ENCODE peak calls at places on chromosomes 11 and 22, in seven cellular contexts. S, V, W, I, H, R and J are unnamed samples. For H3K27me3, the result is how much of the 10 kb centered on the place peaks cover.

GRCh38 chr11:69524291-69524882 is 42.9 kb downstream of the LINC01488 start:
- DNase-seq in W (no peak), I (no peak), V (no peak), H (no peak), R (no peak), S (no peak), J (no peak)

GRCh38 chr11:15195454-15196200 is 80.9 kb downstream of the INSC start:
- DNase-seq in R (no peak), I (no peak), H (no peak), V (no peak), W (peak), S (no peak), J (no peak)

GRCh38 chr22:21947040-21948014 is 5.3 kb downstream of the PPM1F start:
- DNase-seq in I (no peak), H (no peak), W (no peak), V (peak), S (no peak), R (no peak), J (no peak)

GRCh38 chr11:9351321-9351881 is 33.1 kb upstream of the IPO7 start:
- DNase-seq in W (no peak), R (no peak), S (no peak), V (no peak), H (no peak), I (no peak), J (no peak)

GRCh38 chr11:74932169-74932568 is 16.7 kb downstream of the XRRA1 start:
- DNase-seq in R (no peak), I (no peak), W (no peak), S (no peak), H (no peak), V (no peak), J (no peak)

GRCh38 chr11:77123591-77123990 is 4.5 kb upstream of the MYO7A start:
- DNase-seq in S (no peak), I (no peak), V (no peak), W (no peak), H (no peak), R (no peak), J (no peak)

GRCh38 chr22:27213766-27214581 is 556.6 kb downstream of the MIAT start:
- DNase-seq in W (peak), V (peak), I (peak), H (peak), S (no peak), R (no peak), J (no peak)

GRCh38 chr11:67265633-67266423 is 445 bp upstream of the GRK2 start:
- DNase-seq in W (peak), S (no peak), V (peak), R (peak), I (peak), H (no peak), J (peak)

GRCh38 chr11:66289548-66290331 is 797 bp upstream of the YIF1A start:
- DNase-seq in I (peak), W (peak), S (no peak), H (no peak), V (no peak), R (peak), J (no peak)

GRCh38 chr22:24208012-24208749 is 26.9 kb downstream of the SUSD2 start:
- DNase-seq in R (no peak), V (peak), I (no peak), S (peak), W (no peak), H (peak), J (no peak)
- H3K27ac ChIP-seq in R (peak), V (peak), I (peak), S (peak), W (peak), H (peak), J (no peak)

GRCh38 chr11:121870202-121871045 is 245.6 kb downstream of the BLID start:
- DNase-seq in I (no peak), W (no peak), V (no peak), S (no peak), H (no peak), R (no peak), J (no peak)
- TF ChIP-seq CTCF in I (no peak), W (no peak), V (no peak), S (no peak), H (peak), R (no peak), J (no peak)

DNA sequence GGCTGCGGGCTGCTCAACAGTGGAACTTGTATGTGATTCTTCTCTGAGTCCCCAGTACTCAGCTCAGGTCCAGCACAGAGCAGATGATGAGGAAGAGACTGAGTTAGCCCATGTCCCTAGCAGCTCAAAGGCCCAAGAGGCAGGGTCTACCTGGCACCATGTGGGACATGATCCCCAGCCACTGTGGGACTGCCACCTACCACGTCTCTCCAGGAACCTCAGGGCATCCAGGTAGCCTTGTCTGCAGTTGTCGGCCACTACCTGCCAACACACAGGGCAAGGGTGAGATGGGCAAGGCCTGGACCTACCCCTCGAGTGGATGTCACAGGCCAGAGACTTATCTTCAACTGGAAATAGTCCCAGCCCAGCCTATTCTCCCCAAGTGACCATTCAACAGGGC is 4.4 kb downstream of the PNPLA5 start:
- DNase-seq in V (no peak), I (no peak), H (no peak), W (no peak), S (no peak), R (no peak), J (no peak)
- H3K27me3 ChIP-seq in V (under half), I (half or more), H (under half), W (under half), S (under half), R (under half), J (under half)

GRCh38 chr11:21988477-21988876 is 204.4 kb upstream of the ANO5 start:
- DNase-seq in V (no peak), I (no peak), S (no peak), H (no peak), W (no peak), R (no peak), J (no peak)
- H3K27ac ChIP-seq in V (no peak), I (no peak), S (no peak), H (no peak), W (no peak), R (no peak), J (no peak)

DNA sequence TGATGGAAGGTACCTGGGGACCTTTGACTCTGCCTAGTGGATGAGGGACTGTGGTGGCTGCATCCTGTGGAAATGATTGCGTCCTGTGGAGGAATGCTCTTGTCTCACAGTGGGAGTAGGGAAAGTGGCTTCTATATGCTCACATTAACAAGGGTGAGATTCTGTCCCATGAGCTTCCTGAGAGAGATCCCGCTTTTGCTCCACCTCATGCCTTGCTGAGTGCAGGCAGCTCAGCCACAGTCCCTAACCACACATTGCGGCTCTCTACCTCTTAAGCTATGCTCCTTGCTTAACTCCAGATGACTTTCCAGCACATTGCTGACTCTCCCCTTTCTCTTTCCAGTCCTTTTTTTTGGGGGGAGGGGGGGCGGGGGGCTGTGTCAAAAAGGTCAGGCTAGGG is 45.0 kb downstream of the TEAD1 start:
- DNase-seq in H (no peak), I (no peak), W (no peak), V (no peak), S (no peak), R (no peak), J (no peak)
- TF ChIP-seq CTCF in H (no peak), I (no peak), W (no peak), V (no peak), S (no peak), R (no peak), J (no peak)

GRCh38 chr11:2153581-2154194 is 7.3 kb downstream of the INS start:
- DNase-seq in I (no peak), S (no peak), R (no peak), V (no peak), H (no peak), W (no peak), J (no peak)

GRCh38 chr11:2154195-2154585 is 6.8 kb downstream of the INS start:
- DNase-seq in S (no peak), V (no peak), W (no peak), R (no peak), H (no peak), I (no peak), J (no peak)

GRCh38 chr11:2150206-2150847 is 10.7 kb downstream of the INS start:
- DNase-seq in R (no peak), V (no peak), W (no peak), S (no peak), H (no peak), I (no peak), J (no peak)

GRCh38 chr11:2149471-2150205 is 10.4 kb upstream of the IGF2 start:
- DNase-seq in R (no peak), S (no peak), H (no peak), I (no peak), W (no peak), V (no peak), J (no peak)

DNA sequence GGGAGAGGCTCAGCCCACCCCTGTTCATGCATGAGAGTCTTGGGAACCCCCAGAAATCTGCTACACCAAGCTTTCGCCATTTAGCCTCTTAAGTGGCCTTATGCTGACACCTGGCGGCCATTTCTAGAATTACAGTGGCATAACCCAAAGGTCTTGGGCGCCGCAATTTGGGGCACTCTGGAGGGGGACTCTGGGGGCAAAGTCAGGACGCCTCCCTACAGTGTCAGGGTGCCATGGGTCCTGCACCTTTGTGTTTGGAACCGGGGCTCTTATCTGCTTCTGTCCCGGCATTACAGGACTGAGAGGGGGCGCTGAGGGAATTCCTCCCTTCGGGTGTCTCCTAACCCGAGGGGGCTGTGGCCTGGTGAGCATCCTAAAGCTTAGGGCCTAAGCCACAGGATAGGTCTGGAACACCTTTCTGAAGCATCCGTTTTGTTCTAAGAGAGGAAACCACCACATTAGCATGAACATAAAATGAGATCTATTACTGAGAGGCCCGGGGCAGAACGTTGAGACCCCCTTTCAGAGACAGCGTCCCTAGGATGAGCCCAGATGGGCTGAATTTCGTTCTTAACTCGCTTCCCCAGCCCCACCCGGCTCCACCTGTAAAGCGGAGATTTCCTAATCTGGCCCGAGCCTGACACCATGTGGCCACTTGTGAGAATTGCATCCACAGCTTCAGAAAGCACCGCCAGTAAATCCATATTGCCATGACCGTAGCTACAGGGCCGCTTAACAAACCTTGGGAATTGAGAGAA is 9.3 kb downstream of the INS start:
- DNase-seq in W (peak), S (peak), H (peak), I (peak), V (peak), R (peak), J (peak)
- H3K27me3 ChIP-seq in W (under half), S (under half), H (under half), I (half or more), V (under half), R (under half), J (under half)

DNA sequence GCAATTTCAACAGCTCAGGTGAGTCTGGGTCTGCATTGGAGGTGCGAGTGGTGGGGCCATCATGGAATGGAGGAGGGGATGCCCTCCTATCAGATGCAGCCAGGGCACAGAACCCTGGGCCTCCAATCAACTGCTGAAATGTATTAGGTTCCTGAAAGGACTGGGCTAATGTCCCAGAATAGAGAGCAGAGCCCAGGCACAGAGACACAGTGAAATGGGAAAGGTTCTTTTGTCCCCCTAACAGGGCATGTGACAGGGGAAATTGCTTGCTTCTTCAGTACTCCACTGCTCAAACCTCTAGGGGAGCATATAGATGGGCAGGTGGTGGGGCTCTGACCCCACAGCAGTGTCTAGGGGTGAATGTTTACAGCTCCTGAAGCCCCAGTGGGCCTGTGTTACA is 87.3 kb upstream of the CLPB start:
- DNase-seq in H (no peak), S (no peak), W (no peak), I (no peak), V (no peak), R (no peak), J (no peak)
- H3K27ac ChIP-seq in H (no peak), S (no peak), W (no peak), I (no peak), V (no peak), R (no peak), J (no peak)

GRCh38 chr11:113372317-113372716 is 15.3 kb upstream of the ANKK1 start:
- DNase-seq in R (no peak), I (no peak), S (no peak), V (no peak), W (no peak), H (no peak), J (no peak)
- TF ChIP-seq CTCF in R (no peak), I (no peak), S (no peak), V (no peak), W (no peak), H (no peak), J (no peak)